ENCODE peak calls at places on chromosomes 12 and 14, in six cellular contexts. U is stimulated activated CD4-positive, alpha-beta T cell treated with anti-CD3 and anti-CD28 coated beads, Interleukin-4, amount 100 ng/mL, for 1 hour; B is Calu3; F is GM20000; E is endothelial cell; M is endothelial cell of umbilical vein. R is an unnamed sample.

GRCh38 chr12:121170581-121171260 is 38.0 kb downstream of the P2RX7 start:
- DNase-seq in U (no peak), B (no peak), F (no peak), E (no peak), M (peak), R (no peak)

GRCh38 chr14:106308839-106309389 is 782.5 kb downstream of the TMEM121 start:
- DNase-seq in U (peak), B (peak), F (peak), E (peak), M (no peak), R (no peak)

GRCh38 chr14:65999865-66000264 is 486.3 kb upstream of the CCDC196 start:
- DNase-seq in U (no peak), B (no peak), F (no peak), E (no peak), M (no peak), R (no peak)

GRCh38 chr12:50862316-50862715 is 19.6 kb downstream of the TMPRSS12 start:
- DNase-seq in U (no peak), B (no peak), F (no peak), E (no peak), M (no peak), R (no peak)

GRCh38 chr12:120759591-120760348 is 34.1 kb downstream of the ACADS start:
- DNase-seq in U (no peak), B (no peak), F (no peak), E (no peak), M (no peak), R (no peak)

GRCh38 chr12:121003650-121004049 is 12.6 kb downstream of the C12orf43 start:
- DNase-seq in U (no peak), B (peak), F (no peak), E (no peak), M (no peak), R (peak)

GRCh38 chr12:98221243-98221808 is 294.1 kb upstream of the TMPO start:
- DNase-seq in U (no peak), B (no peak), F (no peak), E (no peak), M (peak), R (no peak)

GRCh38 chr14:57749267-57749666 is 116.6 kb downstream of the SLC35F4 start:
- DNase-seq in U (no peak), B (no peak), F (no peak), E (no peak), M (no peak), R (no peak)

GRCh38 chr14:90715993-90716392 is 100.2 kb downstream of the TTC7B start:
- DNase-seq in U (no peak), B (peak), F (no peak), E (no peak), M (no peak), R (peak)

GRCh38 chr12:4217091-4217490 is 56.5 kb upstream of the CCND2 start:
- DNase-seq in U (no peak), B (no peak), F (no peak), E (no peak), M (no peak), R (peak)

GRCh38 chr12:79834712-79835376 is 100.1 kb downstream of the PPP1R12A start:
- DNase-seq in U (no peak), B (no peak), F (no peak), E (no peak), M (no peak), R (no peak)

GRCh38 chr12:102539651-102540553 is 59.5 kb upstream of the IGF1 start:
- DNase-seq in U (no peak), B (peak), F (no peak), E (no peak), M (no peak), R (peak)

GRCh38 chr12:103676863-103677262 is 89.8 kb downstream of the STAB2 start:
- DNase-seq in U (no peak), B (no peak), F (no peak), E (no peak), M (peak), R (no peak)

GRCh38 chr14:46250113-46250703 is 401.4 kb downstream of the RPL10L start:
- DNase-seq in U (no peak), B (peak), F (no peak), E (peak), M (peak), R (no peak)

GRCh38 chr12:69900720-69901131 is 75.7 kb downstream of the MYRFL start:
- DNase-seq in U (peak), B (peak), F (peak), E (peak), M (peak), R (peak)

GRCh38 chr14:103382375-103382774 is 2.8 kb upstream of the MARK3 start:
- DNase-seq in U (no peak), B (no peak), F (no peak), E (no peak), M (no peak), R (no peak)

GRCh38 chr12:1287446-1287975 is 296.5 kb downstream of the ERC1 start:
- DNase-seq in U (no peak), B (no peak), F (no peak), E (no peak), M (no peak), R (no peak)

R was measured in islet precursor cell.